ENCODE peak calls at places on chromosomes 3 and 15, in ten cellular contexts. One of them, this sample, is unnamed.

GRCh38 chr3:107216229-107216628 is 161.0 kb upstream of the CCDC54 start:
- DNase-seq in RKO: no peak
- DNase-seq in NCI-H1092: no peak
- DNase-seq in HT-29: no peak
- DNase-seq in DMS 273 treated with DMSO at 0.1 percent for 48 hours: no peak
- DNase-seq in NCI-H510A treated with DMSO at 0.1 percent for 48 hours: no peak
- DNase-seq in B cell: no peak
- DNase-seq in EL: no peak
- DNase-seq in foreskin fibroblast: no peak
- DNase-seq in activated T-cell treated with anti-CD3 and anti-CD28 coated beads for 1 hour: no peak
- DNase-seq in this sample: no peak

GRCh38 chr3:104514776-104515175 is 851.9 kb upstream of the ALCAM start:
- DNase-seq in RKO: no peak
- DNase-seq in NCI-H1092: no peak
- DNase-seq in HT-29: no peak
- DNase-seq in DMS 273 treated with DMSO at 0.1 percent for 48 hours: no peak
- DNase-seq in NCI-H510A treated with DMSO at 0.1 percent for 48 hours: no peak
- DNase-seq in B cell: no peak
- DNase-seq in EL: no peak
- DNase-seq in foreskin fibroblast: no peak
- DNase-seq in activated T-cell treated with anti-CD3 and anti-CD28 coated beads for 1 hour: no peak
- DNase-seq in this sample: no peak

GRCh38 chr3:126781889-126782491 is 78.0 kb downstream of the CHCHD6 start:
- DNase-seq in RKO: no peak
- DNase-seq in NCI-H1092: no peak
- DNase-seq in HT-29: no peak
- DNase-seq in DMS 273 treated with DMSO at 0.1 percent for 48 hours: no peak
- DNase-seq in NCI-H510A treated with DMSO at 0.1 percent for 48 hours: no peak
- DNase-seq in B cell: no peak
- DNase-seq in EL: peak
- DNase-seq in foreskin fibroblast: peak
- DNase-seq in activated T-cell treated with anti-CD3 and anti-CD28 coated beads for 1 hour: no peak
- DNase-seq in this sample: no peak

GRCh38 chr15:101372149-101372577 is 77.1 kb upstream of the SNRPA1 start:
- DNase-seq in RKO: no peak
- DNase-seq in NCI-H1092: no peak
- DNase-seq in HT-29: no peak
- DNase-seq in DMS 273 treated with DMSO at 0.1 percent for 48 hours: no peak
- DNase-seq in NCI-H510A treated with DMSO at 0.1 percent for 48 hours: no peak
- DNase-seq in B cell: no peak
- DNase-seq in EL: no peak
- DNase-seq in foreskin fibroblast: peak
- DNase-seq in activated T-cell treated with anti-CD3 and anti-CD28 coated beads for 1 hour: no peak
- DNase-seq in this sample: no peak

GRCh38 chr3:7332696-7333095 is 471.8 kb downstream of the GRM7 start:
- DNase-seq in RKO: no peak
- DNase-seq in NCI-H1092: no peak
- DNase-seq in HT-29: no peak
- DNase-seq in DMS 273 treated with DMSO at 0.1 percent for 48 hours: no peak
- DNase-seq in NCI-H510A treated with DMSO at 0.1 percent for 48 hours: peak
- DNase-seq in B cell: no peak
- DNase-seq in EL: no peak
- DNase-seq in foreskin fibroblast: no peak
- DNase-seq in activated T-cell treated with anti-CD3 and anti-CD28 coated beads for 1 hour: no peak
- DNase-seq in this sample: no peak

GRCh38 chr15:49301562-49301961 is 121.5 kb upstream of the FGF7 start:
- DNase-seq in RKO: peak
- DNase-seq in NCI-H1092: no peak
- DNase-seq in HT-29: no peak
- DNase-seq in DMS 273 treated with DMSO at 0.1 percent for 48 hours: no peak
- DNase-seq in NCI-H510A treated with DMSO at 0.1 percent for 48 hours: no peak
- DNase-seq in B cell: no peak
- DNase-seq in EL: peak
- DNase-seq in foreskin fibroblast: peak
- DNase-seq in activated T-cell treated with anti-CD3 and anti-CD28 coated beads for 1 hour: no peak
- DNase-seq in this sample: no peak

GRCh38 chr15:56871180-56871579 is 47.3 kb upstream of the TCF12 start:
- DNase-seq in RKO: peak
- DNase-seq in NCI-H1092: no peak
- DNase-seq in HT-29: peak
- DNase-seq in DMS 273 treated with DMSO at 0.1 percent for 48 hours: no peak
- DNase-seq in NCI-H510A treated with DMSO at 0.1 percent for 48 hours: no peak
- DNase-seq in B cell: no peak
- DNase-seq in EL: peak
- DNase-seq in foreskin fibroblast: peak
- DNase-seq in activated T-cell treated with anti-CD3 and anti-CD28 coated beads for 1 hour: no peak
- DNase-seq in this sample: no peak

GRCh38 chr3:125602752-125603649 is 7.7 kb upstream of the OSBPL11 start:
- DNase-seq in RKO: peak
- DNase-seq in NCI-H1092: no peak
- DNase-seq in HT-29: peak
- DNase-seq in DMS 273 treated with DMSO at 0.1 percent for 48 hours: no peak
- DNase-seq in NCI-H510A treated with DMSO at 0.1 percent for 48 hours: no peak
- DNase-seq in B cell: no peak
- DNase-seq in EL: peak
- DNase-seq in foreskin fibroblast: peak
- DNase-seq in activated T-cell treated with anti-CD3 and anti-CD28 coated beads for 1 hour: no peak
- DNase-seq in this sample: no peak

GRCh38 chr3:125245521-125245920 is 33.0 kb upstream of the SLC12A8 start:
- DNase-seq in RKO: no peak
- DNase-seq in NCI-H1092: no peak
- DNase-seq in HT-29: no peak
- DNase-seq in DMS 273 treated with DMSO at 0.1 percent for 48 hours: no peak
- DNase-seq in NCI-H510A treated with DMSO at 0.1 percent for 48 hours: no peak
- DNase-seq in B cell: no peak
- DNase-seq in EL: peak
- DNase-seq in foreskin fibroblast: peak
- DNase-seq in activated T-cell treated with anti-CD3 and anti-CD28 coated beads for 1 hour: no peak
- DNase-seq in this sample: no peak